ENCODE peak calls at places on chromosomes 4 and X, in six cellular contexts. W, T, X, G, B and Q are unnamed samples.

GRCh38 chr4:43757147-43757546 is 691.5 kb downstream of the KCTD8 start:
- DNase-seq in W (no peak), T (no peak), X (no peak), G (no peak), B (no peak), Q (no peak)

GRCh38 chr4:138199568-138200235 is 42.4 kb downstream of the SLC7A11 start:
- DNase-seq in W (no peak), T (no peak), X (no peak), G (no peak), B (peak; percentile 33), Q (no peak)

GRCh38 chrX:74369666-74370065 is 51.6 kb upstream of the SLC16A2 start:
- DNase-seq in W (no peak), T (no peak), X (no peak), G (no peak), B (no peak), Q (no peak)

GRCh38 chrX:1368385-1368698 is 23.6 kb downstream of the SLC25A6 start:
- DNase-seq in W (no peak), T (no peak), X (no peak), G (no peak), B (no peak), Q (no peak)

GRCh38 chrX:109519001-109519400 is 17.6 kb upstream of the NXT2 start:
- DNase-seq in W (no peak), T (no peak), X (no peak), G (no peak), B (no peak), Q (no peak)

GRCh38 chr4:44056721-44057151 is 391.9 kb downstream of the KCTD8 start:
- DNase-seq in W (no peak), T (no peak), X (no peak), G (no peak), B (no peak), Q (no peak)

GRCh38 chr4:8526363-8526855 is 53.8 kb upstream of the GPR78 start:
- DNase-seq in W (no peak), T (no peak), X (no peak), G (no peak), B (no peak), Q (no peak)

GRCh38 chrX:1521459-1521956 is 15.5 kb downstream of the P2RY8 start:
- DNase-seq in W (no peak), T (no peak), X (no peak), G (peak; percentile 51), B (no peak), Q (peak; percentile 68)

GRCh38 chrX:2696698-2697215 is 5.7 kb downstream of the CD99 start:
- DNase-seq in W (no peak), T (no peak), X (no peak), G (peak; percentile 37), B (peak; percentile 90), Q (peak; percentile 25)

GRCh38 chr4:26081795-26082498 is 167.9 kb downstream of the SMIM20 start:
- DNase-seq in W (no peak), T (peak; percentile 39), X (no peak), G (no peak), B (peak; percentile 52), Q (no peak)

GRCh38 chr4:15106417-15106816 is 104.1 kb downstream of the CPEB2 start:
- DNase-seq in W (no peak), T (no peak), X (no peak), G (no peak), B (peak; percentile 34), Q (no peak)

GRCh38 chr4:173218411-173219125 is 50.0 kb downstream of the GALNT7 start:
- DNase-seq in W (no peak), T (peak; percentile 42), X (no peak), G (no peak), B (peak; percentile 73), Q (no peak)

GRCh38 chr4:168769416-168769815 is 240.6 kb downstream of the CBR4 start:
- DNase-seq in W (no peak), T (no peak), X (peak; percentile 25), G (no peak), B (peak; percentile 80), Q (no peak)

GRCh38 chrX:39445336-39445735 is 644.1 kb downstream of the MID1IP1 start:
- DNase-seq in W (no peak), T (no peak), X (no peak), G (peak; percentile 4), B (no peak), Q (peak; percentile 7)

GRCh38 chrX:109925656-109926055 is 77.3 kb upstream of the TMEM164 start:
- DNase-seq in W (no peak), T (no peak), X (no peak), G (no peak), B (no peak), Q (no peak)

GRCh38 chr4:84503495-84504437 is 4.7 kb upstream of the NKX6-1 start:
- DNase-seq in W (peak; percentile 23), T (peak; percentile 40), X (peak; percentile 36), G (no peak), B (peak; percentile 66), Q (no peak)

GRCh38 chr4:15600176-15600575 is 55.0 kb downstream of the FBXL5 start:
- DNase-seq in W (no peak), T (no peak), X (no peak), G (no peak), B (no peak), Q (no peak)

GRCh38 chr4:177574446-177574845 is 132.2 kb upstream of the AGA start:
- DNase-seq in W (no peak), T (no peak), X (no peak), G (no peak), B (no peak), Q (no peak)

GRCh38 chr4:89119166-89119565 is 7.8 kb downstream of the TIGD2 start:
- DNase-seq in W (no peak), T (no peak), X (no peak), G (no peak), B (peak; percentile 75), Q (no peak)